ENCODE peak calls at places on chromosomes 1 and 21, in eight cellular contexts. G is skeletal muscle cell; Z is IMR-90; X is CD8-positive, alpha-beta memory T cell; H is lower lobe of right lung; T is fibroblast of mammary gland; D is astrocyte of the spinal cord; Q is BE2C. P is an unnamed sample.

GRCh38 chr1:231420959-231421615 is 1.0 kb downstream of the EGLN1 start:
- DNase-seq in Q (peak), X (peak), T (peak), H (peak), Z (peak), G (no peak), D (peak), P (peak)

GRCh38 chr1:112061852-112062451 is 72.5 kb upstream of the KCND3 start:
- DNase-seq in T (no peak), Z (no peak), H (no peak), D (no peak), X (no peak), G (no peak), Q (no peak), P (no peak)

GRCh38 chr1:58152709-58153108 is 393.8 kb downstream of the OMA1 start:
- DNase-seq in Q (no peak), D (no peak), Z (no peak), X (no peak), H (no peak), T (no peak), G (no peak), P (no peak)

GRCh38 chr1:235939488-235939775 is 72.7 kb upstream of the LYST start:
- DNase-seq in G (no peak), D (no peak), Z (peak), X (no peak), T (peak), Q (no peak), H (no peak), P (no peak)

GRCh38 chr1:26297791-26298124 is 8.7 kb downstream of the UBXN11 start:
- DNase-seq in Q (no peak), D (no peak), H (no peak), T (no peak), X (no peak), G (no peak), Z (no peak), P (no peak)

GRCh38 chr1:30790850-30791778 is 33.5 kb upstream of the LAPTM5 start:
- DNase-seq in X (peak), T (no peak), D (no peak), Z (no peak), G (no peak), Q (no peak), H (no peak), P (peak)

GRCh38 chr1:55124470-55124869 is 85.1 kb downstream of the PCSK9 start:
- DNase-seq in G (no peak), Q (no peak), X (no peak), Z (no peak), T (no peak), H (no peak), D (no peak), P (no peak)

GRCh38 chr1:229280037-229280828 is 9.3 kb downstream of the RAB4A start:
- DNase-seq in T (no peak), D (no peak), Q (no peak), X (no peak), G (no peak), H (no peak), Z (no peak), P (no peak)

GRCh38 chr1:94355485-94355980 is 62.7 kb upstream of the ABCD3 start:
- DNase-seq in X (no peak), H (no peak), Z (no peak), G (no peak), D (no peak), T (no peak), Q (no peak), P (no peak)

GRCh38 chr1:87766737-87767136 is 438.1 kb downstream of the LMO4 start:
- DNase-seq in H (no peak), D (no peak), X (no peak), Q (no peak), G (peak), Z (peak), T (peak), P (no peak)

GRCh38 chr1:91555074-91555730 is 54.6 kb downstream of the CDC7 start:
- DNase-seq in X (no peak), Z (peak), Q (no peak), D (peak), G (no peak), T (peak), H (no peak), P (no peak)

GRCh38 chr1:248805905-248806304 is 19.8 kb downstream of the SH3BP5L start:
- DNase-seq in T (no peak), X (no peak), Z (no peak), D (no peak), Q (no peak), H (no peak), G (no peak), P (peak)

GRCh38 chr21:23127973-23128372 is 2129.8 kb downstream of the NCAM2 start:
- DNase-seq in T (no peak), D (no peak), X (no peak), Q (no peak), H (no peak), Z (no peak), G (no peak), P (no peak)

GRCh38 chr1:247360116-247360898 is 28.6 kb upstream of the ZNF496 start:
- DNase-seq in Z (no peak), X (no peak), H (peak), Q (no peak), T (peak), D (peak), G (no peak), P (no peak)
- H3K4me3 ChIP-seq in Z (no peak), X (no peak), H (peak), Q (no peak), T (no peak), D (no peak), G (no peak), P (no peak)

GRCh38 chr1:116111196-116112021 is at the start of gene MAB21L3:
- DNase-seq in X (no peak), G (no peak), Z (no peak), D (no peak), H (no peak), T (no peak), Q (no peak), P (peak)
- H3K4me3 ChIP-seq in X (no peak), G (no peak), Z (no peak), D (no peak), H (no peak), T (no peak), Q (no peak), P (no peak)

DNA sequence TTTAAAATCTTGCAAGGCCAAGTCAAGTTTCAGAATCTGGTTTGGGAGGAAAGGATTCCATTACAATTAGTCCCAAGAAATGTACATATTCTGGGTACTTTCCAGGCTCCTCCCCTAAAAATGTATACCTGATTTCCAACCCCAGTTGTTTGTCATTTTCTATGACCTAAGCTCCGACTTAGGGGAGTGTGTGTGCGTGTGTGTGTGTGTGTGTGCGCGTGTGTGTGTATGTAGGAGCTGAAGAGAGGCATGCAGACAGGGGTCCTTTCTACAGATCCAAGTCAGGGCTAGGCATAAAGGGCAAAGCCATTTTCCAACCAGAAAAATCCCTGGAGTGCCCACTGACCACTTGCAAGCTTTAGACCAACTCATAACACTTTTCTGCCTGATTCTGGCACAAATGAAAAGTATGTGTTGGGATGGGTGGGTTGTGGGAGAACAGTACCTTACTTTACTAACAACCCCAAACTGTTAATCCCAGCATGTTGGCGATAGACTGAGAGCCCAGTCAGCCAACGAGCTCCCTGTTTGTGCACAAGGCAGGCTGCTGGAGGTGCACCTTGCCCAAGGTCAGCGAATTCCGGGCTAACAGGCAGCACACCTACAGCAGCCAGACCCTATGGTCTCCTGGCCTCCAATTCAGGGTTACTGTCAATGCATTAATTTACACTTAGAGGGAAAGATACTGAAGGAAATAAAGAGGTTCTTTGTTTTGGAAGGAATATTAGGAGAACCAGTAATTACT is 1.7 kb downstream of the TRABD2B start:
- DNase-seq in X (no peak), T (no peak), H (no peak), G (no peak), Q (no peak), Z (no peak), D (no peak), P (no peak)
- H3K4me3 ChIP-seq in X (no peak), T (no peak), H (no peak), G (no peak), Q (no peak), Z (no peak), D (no peak), P (no peak)

DNA sequence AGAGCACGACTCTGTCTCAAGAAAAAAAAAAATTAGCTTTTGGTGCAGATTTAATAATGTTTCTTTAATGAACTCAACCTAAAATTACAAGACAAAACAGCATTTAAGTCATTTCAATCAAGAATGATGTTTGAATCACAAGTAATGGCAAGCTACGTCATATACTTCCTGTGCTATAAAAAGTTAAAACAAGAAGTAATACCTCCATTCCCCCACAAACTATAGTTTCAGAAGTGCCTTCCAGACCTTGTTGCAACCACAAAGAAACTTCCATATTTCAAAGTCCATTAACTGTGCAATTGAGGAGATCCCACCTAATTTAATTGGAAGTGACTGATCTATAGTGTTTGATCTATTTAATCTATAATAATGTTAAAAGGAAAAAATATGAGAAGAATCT is 15.1 kb downstream of the NRDC start:
- DNase-seq in G (no peak), H (no peak), D (no peak), X (peak), Q (no peak), T (no peak), Z (no peak), P (no peak)
- H3K4me3 ChIP-seq in G (no peak), H (no peak), D (no peak), X (no peak), Q (no peak), T (no peak), Z (no peak), P (no peak)

DNA sequence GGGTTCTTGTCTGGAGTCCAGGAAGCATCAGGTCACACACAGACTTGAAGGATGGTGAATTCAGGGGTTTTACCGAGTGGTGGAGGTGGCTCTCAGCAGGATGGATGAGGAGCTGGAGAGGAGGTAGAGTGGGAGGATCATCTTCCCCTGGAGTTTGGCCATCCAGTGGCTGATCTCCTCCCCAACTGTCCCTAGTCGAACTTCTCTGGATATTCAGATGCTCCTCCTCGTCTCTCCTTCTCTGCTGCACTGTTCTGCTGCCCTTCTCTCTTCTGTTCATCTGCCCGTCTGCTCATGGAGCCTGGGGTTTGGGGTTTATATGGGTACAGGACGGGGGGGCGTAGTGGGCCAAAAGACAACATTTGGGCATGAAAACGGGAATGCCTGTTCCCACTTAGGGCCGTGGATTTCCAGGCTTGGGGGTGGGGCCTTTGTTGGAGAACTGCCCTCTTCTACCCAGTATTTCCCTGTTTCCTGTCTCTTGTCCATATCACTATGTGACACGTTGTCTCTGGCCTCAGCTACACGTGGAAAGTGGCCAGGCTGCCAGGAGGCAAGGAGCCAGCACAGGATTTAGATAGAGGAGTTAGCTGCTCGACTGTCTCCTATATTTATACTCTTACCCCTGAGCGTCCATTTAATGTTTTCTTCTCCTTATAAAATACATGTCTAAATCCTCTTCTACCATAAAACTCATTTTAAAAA is 76.7 kb downstream of the SIPA1L2 start:
- DNase-seq in Z (peak), X (no peak), H (peak), Q (peak), T (peak), G (no peak), D (peak), P (peak)
- H3K4me3 ChIP-seq in Z (no peak), X (no peak), H (no peak), Q (peak), T (no peak), G (no peak), D (no peak), P (no peak)

GRCh38 chr21:44957047-44957831 is 17.4 kb downstream of the SLX9 start:
- DNase-seq in T (no peak), Z (no peak), Q (no peak), H (peak), X (no peak), D (no peak), G (no peak), P (no peak)

GRCh38 chr21:44957901-44958451 is 18.1 kb downstream of the SLX9 start:
- DNase-seq in X (no peak), Z (no peak), H (peak), Q (no peak), G (no peak), T (no peak), D (no peak), P (no peak)

GRCh38 chr21:44959376-44960091 is 19.7 kb downstream of the SLX9 start:
- DNase-seq in Z (no peak), G (no peak), H (peak), Q (no peak), X (no peak), T (no peak), D (no peak), P (no peak)

GRCh38 chr21:44960141-44961092 is 20.6 kb downstream of the SLX9 start:
- DNase-seq in T (no peak), G (no peak), H (peak), Q (no peak), Z (no peak), X (no peak), D (no peak), P (no peak)

DNA sequence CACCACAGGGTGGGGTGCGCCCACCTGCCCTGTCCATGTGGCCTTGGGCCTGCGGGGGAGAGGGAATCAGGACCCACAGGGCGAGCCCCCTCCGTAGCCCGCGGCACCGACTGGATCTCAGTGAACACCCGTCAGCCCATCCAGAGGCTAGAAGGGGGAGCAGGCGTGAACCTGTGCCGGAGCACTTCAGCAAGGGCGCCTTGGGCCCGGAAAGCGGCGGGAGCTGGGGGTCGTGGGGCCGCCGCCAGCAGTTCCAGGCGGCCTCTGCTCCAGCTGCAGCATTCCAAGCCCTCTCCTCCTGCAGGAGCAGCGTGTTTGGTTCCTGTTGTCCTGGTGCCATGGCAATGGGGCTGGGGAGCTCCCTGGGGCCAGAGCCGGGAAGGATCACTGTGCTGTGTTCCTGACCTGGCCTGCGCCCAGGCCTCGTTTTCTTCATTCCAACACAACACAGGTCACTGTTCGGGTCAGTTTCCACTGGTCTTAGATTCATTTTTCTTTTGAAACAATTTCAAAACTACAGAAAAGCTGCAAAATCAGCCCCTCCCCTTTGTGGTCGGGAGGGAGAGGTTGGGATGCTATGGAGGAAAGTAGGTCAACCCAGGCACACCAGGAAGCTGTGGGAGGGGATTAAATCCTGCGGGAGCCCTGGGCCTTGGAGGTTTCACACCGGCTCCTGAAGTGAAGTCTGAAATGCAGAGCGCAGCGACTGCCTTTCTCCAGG is 18.8 kb downstream of the SLX9 start:
- DNase-seq in D (peak), H (peak), Z (peak), G (no peak), X (no peak), T (peak), Q (no peak), P (no peak)
- H3K4me3 ChIP-seq in D (no peak), H (no peak), Z (no peak), G (no peak), X (no peak), T (no peak), Q (no peak), P (no peak)

DNA sequence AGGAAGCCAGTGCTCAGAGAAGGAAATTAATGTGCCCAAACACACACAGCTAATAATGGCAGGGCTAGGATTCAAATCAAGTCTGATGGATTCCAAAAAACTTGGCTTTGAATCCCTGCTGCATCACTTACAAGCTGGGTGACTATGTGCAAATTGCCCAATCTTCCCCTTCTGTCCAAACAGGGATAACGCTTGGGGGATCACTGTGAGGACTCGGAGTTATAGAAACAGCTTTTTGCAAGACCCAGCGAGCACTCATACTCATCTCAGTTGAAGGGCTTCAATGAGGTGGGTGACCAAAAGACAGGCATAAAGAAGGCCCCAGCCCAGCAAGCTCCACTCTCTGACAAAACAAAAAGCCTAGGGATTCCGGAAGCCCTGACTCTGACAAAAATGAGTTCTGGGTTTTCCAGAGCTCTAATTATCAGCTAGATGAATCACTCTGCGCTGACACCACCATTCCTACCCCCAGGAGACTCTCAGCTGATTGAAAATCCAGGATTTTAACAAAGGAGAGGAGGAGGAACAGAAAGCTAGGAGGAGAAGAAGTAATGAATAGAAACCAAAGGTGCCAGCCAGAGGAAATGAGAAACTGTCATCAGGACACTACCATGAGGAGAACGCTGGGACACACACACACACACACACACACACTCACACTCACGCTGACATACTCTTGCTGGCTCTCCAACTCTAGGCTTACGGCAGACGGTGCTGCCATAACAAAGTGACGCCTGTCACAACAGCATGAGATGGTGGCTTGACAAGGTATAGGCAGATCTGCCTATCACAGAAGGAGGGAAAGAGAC is 1.6 kb upstream of the STK40 start:
- DNase-seq in H (no peak), G (peak), T (peak), Z (peak), Q (no peak), D (peak), X (no peak), P (no peak)
- H3K4me3 ChIP-seq in H (peak), G (peak), T (peak), Z (no peak), Q (peak), D (peak), X (no peak), P (no peak)